ENCODE peak calls at places on chromosomes 1 and 21, in six cellular contexts. H is CD8-positive, alpha-beta memory T cell; Y is activated CD8-positive, alpha-beta memory T cell treated with anti-CD3 and anti-CD28 coated beads for 48 hours; K is IMR-90; A is T-helper 17 cell; W is ureter. B is an unnamed sample.

GRCh38 chr1:204288061-204288588 is 71.6 kb downstream of the PLEKHA6 start:
- DNase-seq in Y (no peak), H (no peak), W (peak), K (no peak), A (no peak), B (no peak)

GRCh38 chr1:60169206-60169605 is 95.6 kb upstream of the C1orf87 start:
- DNase-seq in W (no peak), A (no peak), Y (no peak), K (no peak), H (no peak), B (no peak)

GRCh38 chr1:99133759-99134158 is 129.1 kb upstream of the PLPPR5 start:
- DNase-seq in Y (no peak), W (no peak), K (no peak), A (no peak), H (no peak), B (no peak)

GRCh38 chr1:29324771-29325351 is 88.5 kb downstream of the PTPRU start:
- DNase-seq in H (no peak), K (no peak), Y (no peak), W (no peak), A (no peak), B (no peak)

GRCh38 chr1:172545349-172546004 is 12.5 kb downstream of the SUCO start:
- DNase-seq in H (no peak), K (no peak), W (no peak), A (no peak), Y (no peak), B (no peak)

GRCh38 chr1:38456564-38456876 is 403.1 kb downstream of the RRAGC start:
- DNase-seq in H (no peak), A (no peak), K (no peak), W (no peak), Y (no peak), B (no peak)

GRCh38 chr1:179785025-179785424 is 41.9 kb downstream of the FAM163A start:
- DNase-seq in W (no peak), K (no peak), H (no peak), A (no peak), Y (no peak), B (no peak)

GRCh38 chr1:247538561-247538960 is 2.3 kb upstream of the OR2C3 start:
- DNase-seq in A (no peak), H (no peak), K (no peak), Y (no peak), W (no peak), B (no peak)

GRCh38 chr1:86965012-86965826 is 50.8 kb downstream of the HS2ST1 start:
- DNase-seq in W (no peak), K (peak), H (no peak), A (no peak), Y (no peak), B (no peak)

GRCh38 chr1:94701796-94702439 is 118.2 kb upstream of the SLC44A3 start:
- DNase-seq in Y (no peak), K (no peak), W (no peak), H (no peak), A (no peak), B (no peak)

GRCh38 chr1:161359316-161359715 is 8.4 kb downstream of the CFAP126 start:
- DNase-seq in H (no peak), K (no peak), W (no peak), A (no peak), Y (no peak), B (no peak)

GRCh38 chr1:94095744-94096469 is 25.0 kb downstream of the ABCA4 start:
- DNase-seq in H (no peak), W (no peak), Y (no peak), A (no peak), K (peak), B (no peak)

GRCh38 chr1:207959141-207959825 is 48.4 kb upstream of the CD34 start:
- DNase-seq in Y (no peak), W (peak), A (no peak), K (peak), H (no peak), B (peak)

GRCh38 chr1:64043976-64044375 is 159.4 kb upstream of the UBE2U start:
- DNase-seq in H (no peak), A (no peak), Y (no peak), K (peak), W (no peak), B (no peak)

GRCh38 chr1:51210055-51210454 is 26.0 kb upstream of the RNF11 start:
- DNase-seq in H (no peak), Y (no peak), K (no peak), W (no peak), A (no peak), B (no peak)

GRCh38 chr1:207077012-207077411 is 11.6 kb upstream of the C4BPB start:
- DNase-seq in A (no peak), W (no peak), Y (no peak), K (no peak), H (no peak), B (no peak)

GRCh38 chr1:92081031-92081430 is 886 bp downstream of the BTBD8 start:
- DNase-seq in Y (no peak), H (no peak), K (no peak), W (no peak), A (no peak), B (no peak)

GRCh38 chr1:2587071-2587859 is 688 bp downstream of the PRXL2B start:
- DNase-seq in W (no peak), H (no peak), A (no peak), Y (no peak), K (peak), B (no peak)

GRCh38 chr1:92306020-92306419 is 7.2 kb downstream of the RPAP2 start:
- DNase-seq in K (no peak), Y (no peak), H (no peak), A (no peak), W (no peak), B (no peak)

GRCh38 chr1:64549464-64550239 is 79.7 kb downstream of the CACHD1 start:
- DNase-seq in K (no peak), Y (no peak), A (no peak), H (no peak), W (no peak), B (no peak)

GRCh38 chr21:32253215-32253641 is 25.6 kb downstream of the MIS18A start:
- DNase-seq in K (peak), W (no peak), A (no peak), Y (no peak), H (no peak), B (no peak)

GRCh38 chr1:78005755-78006154 is 1.0 kb downstream of the DNAJB4 start:
- DNase-seq in H (no peak), K (peak), Y (no peak), W (no peak), A (no peak), B (no peak)

GRCh38 chr1:231040800-231041704 is 998 bp upstream of the FAM89A start:
- DNase-seq in H (no peak), K (no peak), W (no peak), A (no peak), Y (no peak), B (no peak)

GRCh38 chr1:54425152-54425584 is 19.0 kb upstream of the SSBP3 start:
- DNase-seq in K (no peak), Y (no peak), W (no peak), H (no peak), A (no peak), B (no peak)

B was measured in type B pancreatic cell.